ENCODE peak calls at places on chromosomes 16 and 17, in ten cellular contexts. K, Y, D, R, L, S, M, F, B and I are unnamed samples.

GRCh38 chr17:228223-228615 is 46.8 kb upstream of the DOC2B start:
- DNase-seq in K (no peak), Y (no peak), D (no peak), R (no peak), L (no peak), S (no peak), M (peak), F (no peak), B (no peak), I (no peak)

GRCh38 chr17:10633738-10634379 is 23.2 kb downstream of the MYH3 start:
- DNase-seq in K (no peak), Y (no peak), D (no peak), R (no peak), L (no peak), S (no peak), M (no peak), F (no peak), B (no peak), I (no peak)

GRCh38 chr17:68292689-68293040 is 1.4 kb downstream of the ARSG start:
- DNase-seq in K (no peak), Y (no peak), D (no peak), R (no peak), L (no peak), S (no peak), M (no peak), F (no peak), B (no peak), I (no peak)

GRCh38 chr17:74805543-74805991 is 29.4 kb upstream of the NAT9 start:
- DNase-seq in K (peak), Y (no peak), D (no peak), R (no peak), L (no peak), S (no peak), M (no peak), F (no peak), B (no peak), I (no peak)

GRCh38 chr17:75854111-75854748 is 905 bp downstream of the WBP2 start:
- DNase-seq in K (no peak), Y (peak), D (peak), R (no peak), L (no peak), S (peak), M (no peak), F (no peak), B (peak), I (peak)

GRCh38 chr16:30374538-30374937 is at the start of gene MYL11:
- DNase-seq in K (no peak), Y (no peak), D (no peak), R (no peak), L (no peak), S (no peak), M (no peak), F (no peak), B (no peak), I (no peak)

GRCh38 chr16:4373356-4373908 is 1.8 kb downstream of the VASN start:
- DNase-seq in K (no peak), Y (no peak), D (no peak), R (no peak), L (peak), S (no peak), M (no peak), F (no peak), B (peak), I (peak)

GRCh38 chr16:88102597-88102996 is 151.4 kb downstream of the BANP start:
- DNase-seq in K (no peak), Y (no peak), D (no peak), R (no peak), L (no peak), S (no peak), M (peak), F (peak), B (no peak), I (no peak)

GRCh38 chr17:14793237-14793636 is 471.9 kb downstream of the PMP22 start:
- DNase-seq in K (no peak), Y (no peak), D (no peak), R (no peak), L (no peak), S (peak), M (no peak), F (no peak), B (peak), I (peak)

GRCh38 chr16:73016488-73016830 is 31.5 kb downstream of the ZFHX3 start:
- DNase-seq in K (no peak), Y (peak), D (no peak), R (no peak), L (no peak), S (no peak), M (no peak), F (no peak), B (no peak), I (no peak)

GRCh38 chr17:17516941-17517720 is 20.9 kb upstream of the RASD1 start:
- DNase-seq in K (no peak), Y (no peak), D (no peak), R (no peak), L (no peak), S (no peak), M (peak), F (no peak), B (no peak), I (no peak)

GRCh38 chr17:9432121-9432866 is 143.3 kb downstream of the STX8 start:
- DNase-seq in K (no peak), Y (no peak), D (no peak), R (no peak), L (no peak), S (peak), M (no peak), F (no peak), B (no peak), I (no peak)

GRCh38 chr16:67528870-67529638 is 425 bp downstream of the RIPOR1 start:
- DNase-seq in K (peak), Y (peak), D (no peak), R (peak), L (peak), S (peak), M (peak), F (peak), B (peak), I (peak)

GRCh38 chr17:4536742-4537411 is 18.3 kb downstream of the MYBBP1A start:
- DNase-seq in K (no peak), Y (no peak), D (no peak), R (no peak), L (no peak), S (peak), M (peak), F (no peak), B (no peak), I (no peak)

GRCh38 chr16:3020604-3021448 is 658 bp downstream of the TNFRSF12A start:
- DNase-seq in K (peak), Y (peak), D (peak), R (peak), L (peak), S (peak), M (peak), F (peak), B (peak), I (peak)

GRCh38 chr17:82419471-82419995 is 1.1 kb upstream of the OGFOD3 start:
- DNase-seq in K (no peak), Y (no peak), D (no peak), R (no peak), L (no peak), S (peak), M (no peak), F (no peak), B (no peak), I (no peak)

GRCh38 chr16:17358846-17359245 is 111.9 kb downstream of the XYLT1 start:
- DNase-seq in K (no peak), Y (no peak), D (no peak), R (no peak), L (no peak), S (no peak), M (no peak), F (no peak), B (no peak), I (no peak)

GRCh38 chr17:21124096-21124495 is 2.7 kb upstream of the DHRS7B start:
- DNase-seq in K (no peak), Y (no peak), D (no peak), R (no peak), L (no peak), S (no peak), M (no peak), F (no peak), B (no peak), I (no peak)

GRCh38 chr16:65062736-65063583 is 58.9 kb downstream of the CDH11 start:
- DNase-seq in K (no peak), Y (no peak), D (no peak), R (no peak), L (no peak), S (peak), M (no peak), F (no peak), B (no peak), I (no peak)
- TF ChIP-seq CTCF in K (no peak), Y (no peak), D (no peak), R (no peak), L (no peak), S (peak), M (no peak), F (no peak), B (no peak), I (no peak)

GRCh38 chr16:11315499-11315898 is 29.8 kb upstream of the RMI2 start:
- DNase-seq in K (no peak), Y (no peak), D (no peak), R (peak), L (no peak), S (peak), M (peak), F (no peak), B (no peak), I (peak)
- H3K4me3 ChIP-seq in K (no peak), Y (no peak), D (no peak), R (peak), L (no peak), S (no peak), M (no peak), F (no peak), B (no peak), I (no peak)

DNA sequence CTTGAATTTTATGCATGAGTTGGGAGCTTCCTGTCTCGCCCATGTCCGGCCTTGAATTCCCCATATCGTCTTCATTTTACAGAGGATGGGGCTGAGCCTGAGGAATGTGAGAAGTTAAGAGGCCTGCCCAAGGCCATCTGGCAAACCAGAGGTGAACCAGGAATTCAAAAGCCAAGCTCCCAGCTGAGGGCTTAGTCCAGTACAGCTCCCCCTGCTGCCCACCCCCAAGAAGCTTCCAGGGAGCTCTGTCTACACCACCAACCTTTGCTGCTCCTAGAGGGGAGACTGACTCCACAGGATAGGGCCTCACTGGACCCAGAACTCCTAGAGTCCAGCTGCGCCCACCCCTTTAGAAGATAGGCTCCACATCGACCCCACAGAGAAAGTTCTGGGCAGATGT is 20.7 kb upstream of the C16orf78 start:
- DNase-seq in K (peak), Y (no peak), D (no peak), R (peak), L (peak), S (no peak), M (no peak), F (no peak), B (no peak), I (no peak)
- TF ChIP-seq CTCF in K (peak), Y (no peak), D (no peak), R (peak), L (peak), S (peak), M (no peak), F (no peak), B (peak), I (no peak)

GRCh38 chr17:35540589-35541404 is 3.3 kb upstream of the SLFN12L start:
- DNase-seq in K (no peak), Y (no peak), D (no peak), R (no peak), L (no peak), S (peak), M (no peak), F (peak), B (no peak), I (peak)

GRCh38 chr17:35537569-35538209 is at the start of gene SLFN12L:
- DNase-seq in K (no peak), Y (no peak), D (no peak), R (no peak), L (no peak), S (no peak), M (no peak), F (no peak), B (no peak), I (no peak)

GRCh38 chr17:35536664-35537160 is 766 bp downstream of the SLFN12L start:
- DNase-seq in K (no peak), Y (no peak), D (no peak), R (no peak), L (no peak), S (no peak), M (no peak), F (no peak), B (no peak), I (no peak)

GRCh38 chr17:35541434-35541833 is 4.0 kb upstream of the SLFN12L start:
- DNase-seq in K (no peak), Y (no peak), D (no peak), R (no peak), L (no peak), S (no peak), M (no peak), F (no peak), B (no peak), I (no peak)

GRCh38 chr17:35539659-35540026 is 2.2 kb upstream of the SLFN12L start:
- DNase-seq in K (no peak), Y (no peak), D (no peak), R (no peak), L (no peak), S (no peak), M (no peak), F (no peak), B (no peak), I (no peak)
- H3K4me3 ChIP-seq in K (no peak), Y (no peak), D (no peak), R (no peak), L (no peak), S (no peak), M (no peak), F (peak), B (no peak), I (no peak)

GRCh38 chr16:57470683-57471082 is 8.2 kb downstream of the POLR2C start:
- DNase-seq in K (peak), Y (no peak), D (peak), R (no peak), L (peak), S (peak), M (no peak), F (peak), B (no peak), I (no peak)

GRCh38 chr16:57469917-57470470 is 7.5 kb downstream of the POLR2C start:
- DNase-seq in K (peak), Y (no peak), D (no peak), R (no peak), L (peak), S (no peak), M (no peak), F (no peak), B (no peak), I (no peak)

GRCh38 chr16:57471209-57471608 is 8.7 kb downstream of the POLR2C start:
- DNase-seq in K (peak), Y (no peak), D (no peak), R (no peak), L (peak), S (no peak), M (no peak), F (no peak), B (no peak), I (no peak)

GRCh38 chr16:57468346-57468745 is 5.9 kb downstream of the POLR2C start:
- DNase-seq in K (no peak), Y (no peak), D (no peak), R (no peak), L (no peak), S (no peak), M (no peak), F (no peak), B (no peak), I (no peak)

DNA sequence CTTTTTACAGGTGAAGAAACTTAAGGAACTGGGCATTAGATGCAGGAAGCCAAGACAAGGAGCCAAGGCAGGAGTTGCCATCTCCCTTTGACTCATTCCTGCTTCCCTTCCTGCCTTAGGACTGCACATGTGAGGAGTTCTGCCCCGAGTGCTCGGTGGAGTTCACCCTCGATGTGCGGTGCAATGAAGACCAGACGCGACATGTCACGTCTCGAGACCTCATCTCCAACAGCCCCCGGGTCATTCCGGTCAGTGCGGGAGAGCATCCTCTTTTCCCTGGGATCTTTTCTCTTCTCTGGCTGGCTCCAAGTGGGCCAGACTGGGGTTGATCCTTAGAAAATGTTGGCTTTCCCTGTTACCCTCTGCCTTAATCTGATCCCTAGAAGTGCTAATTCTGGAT is 6.6 kb downstream of the POLR2C start:
- DNase-seq in K (no peak), Y (no peak), D (no peak), R (no peak), L (no peak), S (no peak), M (no peak), F (no peak), B (no peak), I (no peak)
- TF ChIP-seq CTCF in K (no peak), Y (no peak), D (no peak), R (no peak), L (no peak), S (no peak), M (no peak), F (no peak), B (no peak), I (no peak)

DNA sequence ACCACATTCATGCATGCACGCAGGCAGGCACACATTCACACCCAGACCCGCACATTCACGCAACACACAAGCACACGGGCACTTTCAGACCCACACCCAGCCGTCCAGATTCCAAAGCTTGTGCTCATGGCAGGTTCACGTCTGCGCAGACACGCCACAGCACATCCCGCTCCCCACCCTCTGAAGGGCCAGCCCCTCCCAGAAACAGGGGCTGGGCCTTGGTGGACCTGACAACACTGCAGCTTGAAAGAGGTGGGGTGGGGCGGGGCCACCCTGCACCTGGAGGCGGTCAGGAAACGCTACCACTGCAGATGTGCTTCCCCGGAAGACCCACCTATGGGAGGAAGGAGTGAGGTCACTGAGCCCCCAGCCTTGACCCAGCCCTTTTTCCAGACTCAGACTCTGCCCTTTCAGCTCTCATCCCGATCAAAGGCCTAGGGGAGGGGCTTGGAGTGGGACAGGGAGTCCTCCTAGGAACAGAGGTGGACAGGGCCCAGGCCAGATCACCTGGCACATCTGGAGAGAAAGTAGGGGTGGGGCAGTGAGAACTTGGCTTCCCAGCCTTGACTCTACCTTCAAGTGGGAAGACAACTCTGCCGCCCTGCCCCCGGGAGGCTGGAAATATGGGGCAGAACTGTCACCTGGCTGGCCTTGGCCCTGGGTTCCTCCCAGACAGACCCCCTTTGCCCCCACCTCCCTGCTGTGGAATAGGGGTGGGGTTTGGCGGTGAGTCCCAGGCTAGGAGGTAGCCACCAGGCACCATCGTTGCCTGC is 11.0 kb downstream of the P3H4 start:
- DNase-seq in K (no peak), Y (peak), D (no peak), R (peak), L (no peak), S (peak), M (peak), F (peak), B (peak), I (peak)
- H3K4me3 ChIP-seq in K (no peak), Y (no peak), D (no peak), R (peak), L (no peak), S (no peak), M (no peak), F (no peak), B (no peak), I (peak)

DNA sequence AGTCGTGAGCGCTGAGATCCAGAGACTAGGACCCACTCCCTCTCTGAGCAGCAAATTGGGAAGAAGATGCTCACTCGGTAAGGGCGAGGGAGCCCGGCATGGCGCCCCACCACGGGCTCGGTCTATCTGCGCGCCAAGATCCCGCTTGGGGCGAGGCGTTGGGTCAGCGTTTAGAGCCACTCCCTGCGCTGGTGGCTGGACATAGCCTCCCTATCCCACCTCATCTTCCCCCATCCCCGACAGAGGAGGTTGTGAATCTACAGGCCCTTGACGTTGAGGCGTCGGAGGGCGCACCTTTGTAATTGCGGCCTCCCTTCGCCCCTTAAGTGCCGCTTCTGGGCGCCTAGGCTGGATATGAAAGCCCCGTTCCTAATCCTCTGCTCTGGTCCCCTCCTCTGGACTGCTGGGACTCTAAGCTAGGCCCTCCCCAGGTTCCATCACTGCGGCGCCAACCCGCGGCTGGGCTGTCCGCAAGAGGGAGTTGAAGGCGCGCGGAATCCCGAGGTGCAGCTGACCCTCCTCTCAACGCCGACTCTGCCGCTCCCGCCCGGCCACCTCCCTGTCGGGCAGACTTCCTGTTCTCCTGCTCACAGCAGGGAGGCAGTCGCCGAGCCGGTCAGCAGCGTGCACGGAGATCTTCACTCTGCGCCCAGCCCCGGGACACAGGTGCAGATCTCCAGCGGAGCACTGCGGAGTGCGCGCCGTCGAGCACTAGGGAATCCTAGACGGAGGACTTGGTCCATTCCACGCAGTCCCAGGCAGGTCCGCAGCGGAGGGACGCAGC is 16.1 kb upstream of the HOXB9 start:
- DNase-seq in K (no peak), Y (peak), D (no peak), R (peak), L (no peak), S (no peak), M (no peak), F (no peak), B (no peak), I (no peak)
- TF ChIP-seq CTCF in K (no peak), Y (peak), D (no peak), R (peak), L (no peak), S (no peak), M (no peak), F (no peak), B (no peak), I (no peak)